ENCODE peak calls at places on chromosomes 1 and 21, in five cellular contexts. J, O, X, L and W are unnamed samples.

GRCh38 chr1:178538192-178538916 is 25.4 kb downstream of the TEX35 start:
- DNase-seq in J (no peak), L (no peak), X (no peak), O (no peak), W (peak)

GRCh38 chr1:115969509-115969908 is 6.8 kb upstream of the SLC22A15 start:
- DNase-seq in J (no peak), O (no peak), X (no peak), L (no peak), W (no peak)

GRCh38 chr1:70503358-70503757 is 92.3 kb downstream of the CTH start:
- DNase-seq in L (no peak), J (no peak), O (no peak), X (no peak), W (no peak)

GRCh38 chr1:96519851-96520281 is 201.7 kb upstream of the PTBP2 start:
- DNase-seq in L (no peak), X (no peak), O (no peak), J (no peak), W (no peak)

GRCh38 chr1:110879758-110880606 is 7.0 kb downstream of the CD53 start:
- DNase-seq in X (peak), L (peak), O (no peak), J (peak), W (no peak)

GRCh38 chr1:91244737-91245136 is 159.9 kb downstream of the HFM1 start:
- DNase-seq in L (no peak), O (no peak), X (no peak), J (no peak), W (no peak)

GRCh38 chr1:231216515-231216914 is 24.5 kb upstream of the GNPAT start:
- DNase-seq in L (no peak), O (no peak), J (peak), X (no peak), W (no peak)

GRCh38 chr1:93804412-93804811 is 74.6 kb downstream of the DNTTIP2 start:
- DNase-seq in J (no peak), L (no peak), X (no peak), O (peak), W (peak)

GRCh38 chr1:55353709-55354620 is 138.8 kb upstream of the USP24 start:
- DNase-seq in L (no peak), X (no peak), O (no peak), J (no peak), W (no peak)

GRCh38 chr1:182206628-182207239 is 145.2 kb upstream of the ZNF648 start:
- DNase-seq in O (no peak), X (no peak), J (no peak), L (no peak), W (no peak)

GRCh38 chr1:162385702-162386101 is 4.2 kb downstream of the C1orf226 start:
- DNase-seq in L (no peak), X (no peak), O (no peak), J (no peak), W (no peak)

GRCh38 chr1:80929868-80930508 is 870.7 kb upstream of the ADGRL2 start:
- DNase-seq in J (no peak), O (no peak), X (no peak), L (peak), W (no peak)

GRCh38 chr1:5765997-5766913 is 226.0 kb downstream of the NPHP4 start:
- DNase-seq in O (no peak), J (no peak), L (no peak), X (no peak), W (no peak)

GRCh38 chr1:230262867-230263572 is 163.1 kb downstream of the PGBD5 start:
- DNase-seq in J (no peak), X (no peak), L (no peak), O (no peak), W (no peak)

GRCh38 chr1:31196685-31197084 is 43.0 kb downstream of the NKAIN1 start:
- DNase-seq in J (no peak), O (peak), X (no peak), L (no peak), W (no peak)

GRCh38 chr1:153375511-153375910 is at the start of gene S100A12:
- DNase-seq in O (peak), L (no peak), X (no peak), J (no peak), W (no peak)

GRCh38 chr1:79232831-79233230 is 226.3 kb upstream of the ADGRL4 start:
- DNase-seq in X (no peak), J (no peak), O (no peak), L (no peak), W (no peak)

GRCh38 chr1:218171302-218171893 is 113.7 kb upstream of the RRP15 start:
- DNase-seq in L (peak), O (peak), J (no peak), X (no peak), W (peak)

GRCh38 chr1:8281843-8282509 is 35.9 kb upstream of the SLC45A1 start:
- DNase-seq in O (no peak), L (no peak), X (no peak), J (no peak), W (no peak)

GRCh38 chr1:233394860-233395717 is 67.6 kb downstream of the MAP3K21 start:
- DNase-seq in J (peak), L (peak), X (no peak), O (peak), W (peak)

GRCh38 chr21:46051821-46052675 is 45.9 kb upstream of the COL6A2 start:
- DNase-seq in L (no peak), O (no peak), X (no peak), J (no peak), W (no peak)

GRCh38 chr1:29943034-29943433 is 706.7 kb downstream of the PTPRU start:
- DNase-seq in O (no peak), J (no peak), L (no peak), X (no peak), W (no peak)

GRCh38 chr21:34630536-34631143 is 15.7 kb upstream of the RCAN1 start:
- DNase-seq in O (peak), L (peak), X (no peak), J (no peak), W (peak)

GRCh38 chr1:235648407-235648907 is 1.1 kb downstream of the GNG4 start:
- DNase-seq in X (peak), L (no peak), J (no peak), O (no peak), W (no peak)

GRCh38 chr1:45622267-45622890 is 1.5 kb downstream of the CCDC17 start:
- DNase-seq in X (no peak), L (no peak), O (no peak), J (no peak), W (no peak)

GRCh38 chr1:33219886-33220661 is 36.2 kb upstream of the ZNF362 start:
- DNase-seq in L (no peak), O (no peak), X (no peak), J (no peak), W (no peak)

GRCh38 chr1:97533358-97533757 is 387.5 kb downstream of the DPYD start:
- DNase-seq in X (no peak), J (no peak), O (no peak), L (no peak), W (no peak)

GRCh38 chr1:169330927-169331326 is 36.7 kb downstream of the NME7 start:
- DNase-seq in O (no peak), L (no peak), X (no peak), J (no peak), W (no peak)

GRCh38 chr21:34276711-34277425 is 86.9 kb upstream of the KCNE2 start:
- DNase-seq in X (peak), O (no peak), L (no peak), J (peak), W (no peak)

GRCh38 chr1:205907794-205908193 is 35.5 kb downstream of the SLC26A9 start:
- DNase-seq in J (peak), L (no peak), X (no peak), O (peak), W (peak)

GRCh38 chr1:90472775-90473174 is 244.3 kb downstream of the BARHL2 start:
- DNase-seq in L (no peak), O (no peak), X (no peak), J (no peak), W (no peak)